ENCODE peak calls at places on chromosomes 2 and 18, in eight cellular contexts. One of them, this sample, is unnamed.

GRCh38 chr2:65320042-65320711 is 92.5 kb downstream of the ACTR2 start:
- DNase-seq in midbrain: no peak
- DNase-seq in OCI-LY7: peak
- DNase-seq in transverse colon: no peak
- DNase-seq in SK-N-DZ: no peak
- DNase-seq in hypothalamus: no peak
- DNase-seq in HEK293T: peak
- DNase-seq in AG10803: peak
- DNase-seq in this sample: peak

GRCh38 chr2:104976603-104977120 is 61.2 kb upstream of the MRPS9 start:
- DNase-seq in midbrain: no peak
- DNase-seq in OCI-LY7: peak
- DNase-seq in transverse colon: peak
- DNase-seq in SK-N-DZ: no peak
- DNase-seq in hypothalamus: no peak
- DNase-seq in HEK293T: peak
- DNase-seq in AG10803: no peak
- DNase-seq in this sample: peak

GRCh38 chr2:94982661-94983060 is 42.8 kb upstream of the MAL start:
- DNase-seq in midbrain: no peak
- DNase-seq in OCI-LY7: no peak
- DNase-seq in transverse colon: no peak
- DNase-seq in SK-N-DZ: no peak
- DNase-seq in hypothalamus: no peak
- DNase-seq in HEK293T: no peak
- DNase-seq in AG10803: peak
- DNase-seq in this sample: no peak

GRCh38 chr2:46170611-46171385 is 126.4 kb upstream of the EPAS1 start:
- DNase-seq in midbrain: no peak
- DNase-seq in OCI-LY7: no peak
- DNase-seq in transverse colon: no peak
- DNase-seq in SK-N-DZ: no peak
- DNase-seq in hypothalamus: no peak
- DNase-seq in HEK293T: no peak
- DNase-seq in AG10803: no peak
- DNase-seq in this sample: no peak

GRCh38 chr2:73034661-73035374 is 36.7 kb downstream of the SFXN5 start:
- DNase-seq in midbrain: no peak
- DNase-seq in OCI-LY7: no peak
- DNase-seq in transverse colon: no peak
- DNase-seq in SK-N-DZ: no peak
- DNase-seq in hypothalamus: no peak
- DNase-seq in HEK293T: no peak
- DNase-seq in AG10803: no peak
- DNase-seq in this sample: no peak

GRCh38 chr18:46566111-46566510 is 90.9 kb downstream of the LOXHD1 start:
- DNase-seq in midbrain: no peak
- DNase-seq in OCI-LY7: no peak
- DNase-seq in transverse colon: no peak
- DNase-seq in SK-N-DZ: no peak
- DNase-seq in hypothalamus: no peak
- DNase-seq in HEK293T: no peak
- DNase-seq in AG10803: no peak
- DNase-seq in this sample: no peak

GRCh38 chr2:75464348-75464946 is 96.3 kb downstream of the EVA1A start:
- DNase-seq in midbrain: peak
- DNase-seq in OCI-LY7: peak
- DNase-seq in transverse colon: no peak
- DNase-seq in SK-N-DZ: no peak
- DNase-seq in hypothalamus: no peak
- DNase-seq in HEK293T: peak
- DNase-seq in AG10803: peak
- DNase-seq in this sample: no peak

GRCh38 chr2:33475381-33476099 is 909 bp upstream of the RASGRP3 start:
- DNase-seq in midbrain: peak
- DNase-seq in OCI-LY7: peak
- DNase-seq in transverse colon: peak
- DNase-seq in SK-N-DZ: peak
- DNase-seq in hypothalamus: peak
- DNase-seq in HEK293T: peak
- DNase-seq in AG10803: peak
- DNase-seq in this sample: peak

This sample was measured in G401.